ENCODE peak calls at places on chromosomes 5 and 9, in four cellular contexts. B, X, A and Y are unnamed samples.

GRCh38 chr5:131068893-131069643 is 96.0 kb downstream of the HINT1 start:
- DNase-seq in A (no peak), B (peak), X (no peak), Y (no peak)

GRCh38 chr5:21663082-21663481 is 1190.1 kb downstream of the CDH12 start:
- DNase-seq in B (no peak), A (peak), X (peak), Y (no peak)

GRCh38 chr9:130882696-130883225 is 13.9 kb downstream of the QRFP start:
- DNase-seq in B (no peak), X (no peak), A (no peak), Y (no peak)

GRCh38 chr9:111020594-111020993 is 17.7 kb downstream of the LPAR1 start:
- DNase-seq in A (no peak), X (no peak), B (no peak), Y (no peak)

GRCh38 chr5:15092801-15093200 is 221.2 kb upstream of the ANKH start:
- DNase-seq in B (no peak), X (no peak), A (no peak), Y (no peak)

GRCh38 chr9:76162751-76163500 is 231.3 kb downstream of the RFK start:
- DNase-seq in A (no peak), X (no peak), B (no peak), Y (no peak)

GRCh38 chr9:34559616-34560546 is 29.6 kb downstream of the CNTFR start:
- DNase-seq in X (peak), A (no peak), B (no peak), Y (no peak)

GRCh38 chr5:77851229-77852067 is 75.3 kb upstream of the TBCA start:
- DNase-seq in B (no peak), A (peak), X (no peak), Y (no peak)

GRCh38 chr9:22413884-22414283 is 32.7 kb upstream of the DMRTA1 start:
- DNase-seq in B (no peak), A (no peak), X (no peak), Y (no peak)

GRCh38 chr9:134226221-134226930 is 62.0 kb upstream of the RNU6ATAC start:
- DNase-seq in A (no peak), X (peak), B (no peak), Y (no peak)

GRCh38 chr9:138046641-138047301 is 169.2 kb downstream of the CACNA1B start:
- DNase-seq in B (no peak), X (no peak), A (peak), Y (no peak)

GRCh38 chr5:179822444-179822990 is 1.8 kb downstream of the SQSTM1 start:
- DNase-seq in B (no peak), A (no peak), X (no peak), Y (no peak)

GRCh38 chr5:558326-558725 is 34.1 kb upstream of the SLC9A3 start:
- DNase-seq in B (no peak), X (no peak), A (no peak), Y (no peak)

GRCh38 chr9:20238921-20239320 is 383.4 kb downstream of the MLLT3 start:
- DNase-seq in B (no peak), X (no peak), A (no peak), Y (no peak)

GRCh38 chr5:172283862-172284274 is 304 bp upstream of the UBTD2 start:
- DNase-seq in X (peak), A (no peak), B (no peak), Y (no peak)

GRCh38 chr9:116767219-116767618 is 80.1 kb downstream of the TRIM32 start:
- DNase-seq in B (no peak), A (no peak), X (no peak), Y (no peak)

GRCh38 chr5:113231653-113232000 is 203.2 kb downstream of the TSSK1B start:
- DNase-seq in A (no peak), X (no peak), B (no peak), Y (no peak)

GRCh38 chr9:129803679-129804065 is 688 bp downstream of the TOR1B start:
- DNase-seq in B (no peak), A (no peak), X (no peak), Y (no peak)

GRCh38 chr9:100601216-100601615 is 23.3 kb downstream of the CAVIN4 start:
- DNase-seq in B (no peak), X (peak), A (peak), Y (peak)

GRCh38 chr9:109475526-109475925 is 22.6 kb downstream of the PTPN3 start:
- DNase-seq in X (peak), B (no peak), A (no peak), Y (no peak)

GRCh38 chr9:134166374-134166773 is 2.0 kb upstream of the RNU6ATAC start:
- DNase-seq in A (no peak), B (no peak), X (no peak), Y (no peak)

GRCh38 chr5:88979244-88979643 is 96.3 kb upstream of the MEF2C start:
- DNase-seq in A (no peak), B (peak), X (no peak), Y (no peak)

GRCh38 chr9:127919253-127919815 is 2.5 kb upstream of the ST6GALNAC4 start:
- DNase-seq in A (no peak), B (no peak), X (peak), Y (peak)

GRCh38 chr9:107613314-107613713 is 123.7 kb upstream of the KLF4 start:
- DNase-seq in B (no peak), X (no peak), A (no peak), Y (no peak)
- TF ChIP-seq SP1 in B (no peak), X (no peak), A (no peak), Y (no peak)

DNA sequence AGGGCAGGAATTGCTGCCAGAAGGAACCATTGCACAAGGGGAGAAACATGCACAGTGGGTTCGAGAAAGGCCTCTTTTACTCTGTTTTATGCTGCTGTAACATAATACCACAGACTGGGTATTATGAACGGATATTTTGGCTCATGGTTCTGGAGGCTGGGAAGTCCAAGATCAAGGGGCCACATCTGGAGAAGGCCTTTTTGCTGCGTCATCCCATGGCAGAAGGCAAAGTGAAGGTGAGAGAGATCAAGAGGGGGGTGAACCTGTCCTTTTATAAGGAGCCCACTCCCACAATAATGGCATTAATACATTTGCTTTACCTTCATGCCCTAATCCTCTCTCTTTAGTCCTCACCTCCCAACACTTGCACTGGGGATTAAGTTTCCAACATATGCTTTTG is 136.9 kb upstream of the ALDH1B1 start:
- DNase-seq in B (no peak), A (no peak), X (no peak), Y (no peak)
- TF ChIP-seq SP1 in B (no peak), A (no peak), X (no peak), Y (no peak)

DNA sequence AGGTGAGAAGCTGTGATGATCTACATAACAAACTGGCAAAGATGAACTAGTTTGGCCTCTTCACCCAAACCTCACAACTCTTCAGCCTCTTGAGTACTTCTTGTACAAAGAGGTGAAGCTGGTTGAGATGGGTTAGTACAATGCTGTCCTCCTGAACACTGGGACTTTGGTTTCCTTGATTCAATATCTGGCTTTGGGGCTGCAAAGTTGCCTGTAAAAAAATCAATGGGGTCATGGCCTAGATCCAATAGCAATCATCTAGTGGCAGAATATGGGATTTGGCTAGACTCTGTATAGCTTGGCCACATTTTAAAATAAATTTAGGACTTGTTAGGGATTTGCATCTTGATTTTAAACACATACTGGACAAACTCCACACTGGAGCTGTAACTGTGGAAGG is 179.1 kb downstream of the ADAMTS12 start:
- DNase-seq in A (no peak), X (no peak), B (no peak), Y (no peak)
- TF ChIP-seq SP1 in A (no peak), X (no peak), B (no peak), Y (no peak)

GRCh38 chr5:150540042-150540441 is 32.1 kb downstream of the NDST1 start:
- DNase-seq in A (no peak), X (no peak), B (no peak), Y (no peak)
- TF ChIP-seq SP1 in A (no peak), X (no peak), B (no peak), Y (no peak)

DNA sequence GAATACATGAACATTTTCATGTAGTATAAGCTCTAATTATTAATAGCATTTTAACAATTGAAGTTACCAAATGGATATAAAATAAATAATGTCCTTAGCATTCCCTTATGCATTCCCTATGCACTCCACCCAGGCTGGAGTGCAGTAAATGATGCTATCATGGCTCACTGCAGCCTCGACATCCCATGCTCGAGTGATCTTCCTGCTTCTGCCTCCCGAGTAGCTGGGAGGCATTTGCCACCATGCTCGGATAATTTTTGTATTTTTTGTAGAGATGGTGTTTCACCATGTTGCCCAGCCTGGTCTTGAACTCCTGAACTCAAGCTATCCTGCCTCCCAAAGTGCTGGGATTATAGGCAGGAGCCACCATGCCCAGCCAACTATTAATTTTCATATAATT is 184.0 kb downstream of the PBX3 start:
- DNase-seq in B (no peak), A (no peak), X (no peak), Y (no peak)
- TF ChIP-seq SP1 in B (no peak), A (no peak), X (no peak), Y (no peak)

DNA sequence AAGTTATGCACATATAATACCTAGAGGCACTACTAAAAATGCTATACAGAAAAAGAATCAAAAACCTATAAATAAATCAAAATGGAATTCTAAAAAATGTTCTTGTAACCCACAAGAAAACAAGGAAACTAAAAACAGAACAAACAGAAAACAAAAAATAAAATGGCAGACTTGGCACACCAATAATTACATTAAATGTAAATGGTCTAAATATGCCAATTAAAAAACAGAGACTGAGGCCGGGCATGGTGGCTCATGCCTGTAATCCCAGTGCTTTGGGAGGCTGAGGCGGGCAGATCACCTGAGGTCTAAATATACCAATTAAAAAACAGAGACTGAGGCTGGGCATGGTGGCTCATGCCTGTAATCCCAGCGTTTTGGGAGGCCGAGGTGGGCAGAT is 142.2 kb downstream of the SLIT3 start:
- DNase-seq in X (no peak), A (no peak), B (no peak), Y (no peak)
- TF ChIP-seq SP1 in X (no peak), A (no peak), B (no peak), Y (no peak)

GRCh38 chr5:137672001-137672400 is 63.9 kb downstream of the KLHL3 start:
- DNase-seq in A (no peak), B (no peak), X (no peak), Y (no peak)
- TF ChIP-seq SP1 in A (no peak), B (no peak), X (no peak), Y (no peak)